ENCODE peak calls at places on chromosomes 13 and 19, in six cellular contexts. C is AG04450, N is globus pallidus, S is pulmonary artery endothelial cell, W is AG09319, H is NCI-H345. V is an unnamed sample.

GRCh38 chr19:58350871-58351557 is 2.3 kb downstream of the A1BG start:
- DNase-seq in C (no peak), N (no peak), S (no peak), W (no peak), H (no peak), V (no peak)

GRCh38 chr13:76331948-76332712 is 554.1 kb downstream of the KCTD12 start:
- DNase-seq in C (peak), N (no peak), S (no peak), W (peak), H (peak), V (no peak)

GRCh38 chr19:6038634-6039405 is 60.9 kb upstream of the RANBP3 start:
- DNase-seq in C (no peak), N (no peak), S (no peak), W (no peak), H (no peak), V (no peak)

GRCh38 chr13:27449081-27449603 is 1.2 kb downstream of the MTIF3 start:
- DNase-seq in C (no peak), N (no peak), S (no peak), W (no peak), H (no peak), V (no peak)

GRCh38 chr19:18742838-18743237 is 48.3 kb downstream of the COMP start:
- DNase-seq in C (no peak), N (no peak), S (no peak), W (no peak), H (no peak), V (no peak)

GRCh38 chr19:47696635-47697034 is 16.6 kb upstream of the EHD2 start:
- DNase-seq in C (no peak), N (no peak), S (no peak), W (no peak), H (no peak), V (no peak)

GRCh38 chr19:13839193-13839937 is 37.6 kb upstream of the NANOS3 start:
- DNase-seq in C (no peak), N (no peak), S (no peak), W (no peak), H (no peak), V (no peak)

GRCh38 chr19:4597975-4598671 is 38.6 kb upstream of the SEMA6B start:
- DNase-seq in C (no peak), N (no peak), S (no peak), W (no peak), H (peak), V (no peak)

GRCh38 chr13:42969558-42970172 is 22.4 kb downstream of the EPSTI1 start:
- DNase-seq in C (no peak), N (peak), S (no peak), W (peak), H (peak), V (peak)

GRCh38 chr13:48505597-48506091 is 27.2 kb downstream of the RCBTB2 start:
- DNase-seq in C (peak), N (peak), S (no peak), W (peak), H (no peak), V (no peak)

GRCh38 chr13:43079392-43079931 is 56.1 kb downstream of the DNAJC15 start:
- DNase-seq in C (no peak), N (no peak), S (no peak), W (no peak), H (no peak), V (no peak)

GRCh38 chr13:54965881-54966280 is 1937.3 kb downstream of the OLFM4 start:
- DNase-seq in C (no peak), N (no peak), S (no peak), W (no peak), H (no peak), V (no peak)

GRCh38 chr19:41937525-41937924 is 9.3 kb upstream of the ERFL start:
- DNase-seq in C (no peak), N (no peak), S (no peak), W (no peak), H (no peak), V (no peak)

GRCh38 chr13:113935523-113935922 is 38.4 kb downstream of the C13orf46 start:
- DNase-seq in C (no peak), N (no peak), S (no peak), W (no peak), H (peak), V (no peak)

GRCh38 chr19:48391100-48392005 is at the start of gene KDELR1:
- DNase-seq in C (no peak), N (peak), S (no peak), W (peak), H (peak), V (no peak)

GRCh38 chr19:51690359-51691121 is 2.6 kb upstream of the SPACA6 start:
- DNase-seq in C (peak), N (peak), S (no peak), W (no peak), H (no peak), V (no peak)

GRCh38 chr13:112114391-112114790 is 47.4 kb downstream of the SOX1 start:
- DNase-seq in C (no peak), N (no peak), S (no peak), W (no peak), H (no peak), V (no peak)

GRCh38 chr19:2345076-2345475 is 15.0 kb upstream of the TMPRSS9 start:
- DNase-seq in C (no peak), N (no peak), S (no peak), W (no peak), H (no peak), V (no peak)

GRCh38 chr13:27374650-27375049 is 49.8 kb upstream of the GTF3A start:
- DNase-seq in C (peak), N (peak), S (peak), W (peak), H (peak), V (no peak)

GRCh38 chr13:25963681-25964080 is 88.1 kb downstream of the SHISA2 start:
- DNase-seq in C (no peak), N (peak), S (no peak), W (no peak), H (peak), V (no peak)

GRCh38 chr19:48644839-48645651 is 942 bp downstream of the CA11 start:
- DNase-seq in C (no peak), N (peak), S (no peak), W (no peak), H (peak), V (no peak)

V was measured in glomerular endothelial cell.